ENCODE peak calls at places on chromosomes 3 and 15, in four cellular contexts. D is left ventricle myocardium superior; E is heart left ventricle; X is stimulated activated naive CD8-positive, alpha-beta T cell treated with anti-CD3 and anti-CD28 coated beads, Interleukin-15, Interleukin-2, amounts not matched to agents 100 U/mL and 50 U/mL, for 24 hours. F is an unnamed sample.

GRCh38 chr3:113873814-113874526 is 35.4 kb downstream of the GRAMD1C start:
- ATAC-seq in D (no peak), E (no peak), X (no peak), F (no peak)

GRCh38 chr3:17143893-17144664 is 259.3 kb downstream of the PLCL2 start:
- ATAC-seq in D (no peak), E (no peak), X (no peak), F (no peak)

GRCh38 chr15:99454941-99455795 is 110.6 kb upstream of the MEF2A start:
- ATAC-seq in D (peak; percentile 92), E (peak; percentile 95), X (no peak), F (peak; percentile 88)

GRCh38 chr15:87477759-87478687 is 778.5 kb downstream of the NTRK3 start:
- ATAC-seq in D (peak; percentile 98), E (peak; percentile 98), X (no peak), F (peak; percentile 63)

GRCh38 chr3:37204314-37204713 is 29.9 kb upstream of the LRRFIP2 start:
- ATAC-seq in D (no peak), E (no peak), X (no peak), F (no peak)

GRCh38 chr3:73623996-73624362 is 762 bp downstream of the PDZRN3 start:
- ATAC-seq in D (peak; percentile 33), E (peak; percentile 41), X (no peak), F (peak; percentile 71)

GRCh38 chr3:101513419-101513986 is 491 bp upstream of the SENP7 start:
- ATAC-seq in D (peak; percentile 64), E (peak; percentile 65), X (peak; percentile 30), F (peak; percentile 51)

GRCh38 chr3:178385280-178385952 is 150.8 kb upstream of the KCNMB2 start:
- ATAC-seq in D (peak; percentile 74), E (peak; percentile 72), X (no peak), F (peak; percentile 64)

GRCh38 chr3:16294854-16295253 is 29.8 kb downstream of the OXNAD1 start:
- ATAC-seq in D (no peak), E (no peak), X (peak; percentile 82), F (no peak)

GRCh38 chr3:6220361-6220957 is 640.5 kb upstream of the GRM7 start:
- ATAC-seq in D (no peak), E (no peak), X (no peak), F (no peak)

GRCh38 chr15:69215636-69216035 is 55.2 kb downstream of the GLCE start:
- ATAC-seq in D (no peak), E (no peak), X (no peak), F (no peak)

GRCh38 chr3:176522436-176522835 is 674.8 kb downstream of the TBL1XR1 start:
- ATAC-seq in D (no peak), E (no peak), X (no peak), F (no peak)

GRCh38 chr3:186510374-186511079 is 33.7 kb downstream of the CRYGS start:
- ATAC-seq in D (peak; percentile 53), E (no peak), X (peak; percentile 24), F (no peak)

GRCh38 chr3:180610981-180611380 is 9.0 kb downstream of the TTC14 start:
- ATAC-seq in D (no peak), E (no peak), X (no peak), F (no peak)

GRCh38 chr15:77808077-77808476 is 175.4 kb upstream of the LINGO1 start:
- ATAC-seq in D (no peak), E (no peak), X (no peak), F (no peak)

GRCh38 chr15:44328135-44328534 is 39.6 kb downstream of the GOLM2 start:
- ATAC-seq in D (no peak), E (no peak), X (no peak), F (no peak)

GRCh38 chr15:29664406-29664805 is 157.9 kb downstream of the TJP1 start:
- ATAC-seq in D (no peak), E (no peak), X (no peak), F (no peak)

GRCh38 chr3:190131329-190131728 is 10.6 kb upstream of the P3H2 start:
- ATAC-seq in D (no peak), E (no peak), X (no peak), F (peak; percentile 65)

GRCh38 chr3:159654183-159655134 is 334.2 kb upstream of the IL12A start:
- ATAC-seq in D (peak; percentile 95), E (peak; percentile 94), X (no peak), F (no peak)

F was measured in esophagus mucosa.